ENCODE peak calls at places on chromosomes 5 and 9, in six cellular contexts. One of them, this sample, is unnamed. For H3K27me3, the result is how much of the 10 kb centered on the place peaks cover.

GRCh38 chr5:168697034-168697720 is 118.0 kb upstream of the PANK3 start:
- DNase-seq in RWPE2: no peak
- DNase-seq in psoas muscle: no peak
- DNase-seq in body of pancreas: no peak
- DNase-seq in foreskin keratinocyte: no peak
- DNase-seq in stomach: no peak
- DNase-seq in this sample: no peak

GRCh38 chr5:130627145-130627544 is 537.9 kb downstream of the HINT1 start:
- DNase-seq in RWPE2: no peak
- DNase-seq in body of pancreas: no peak
- DNase-seq in foreskin keratinocyte: no peak
- DNase-seq in psoas muscle: no peak
- DNase-seq in stomach: no peak
- DNase-seq in this sample: no peak

GRCh38 chr9:129323376-129323998 is 145.4 kb upstream of the IER5L start:
- DNase-seq in foreskin keratinocyte: no peak
- DNase-seq in body of pancreas: no peak
- DNase-seq in RWPE2: peak
- DNase-seq in stomach: no peak
- DNase-seq in psoas muscle: peak
- DNase-seq in this sample: no peak

GRCh38 chr5:73393606-73394489 is 54.7 kb downstream of the FOXD1 start:
- DNase-seq in psoas muscle: no peak
- DNase-seq in foreskin keratinocyte: no peak
- DNase-seq in stomach: no peak
- DNase-seq in body of pancreas: no peak
- DNase-seq in RWPE2: no peak
- DNase-seq in this sample: no peak

GRCh38 chr5:11468334-11469039 is 435.8 kb downstream of the CTNND2 start:
- DNase-seq in psoas muscle: no peak
- DNase-seq in foreskin keratinocyte: peak
- DNase-seq in RWPE2: no peak
- DNase-seq in body of pancreas: no peak
- DNase-seq in stomach: no peak
- DNase-seq in this sample: no peak

GRCh38 chr9:125844611-125845010 is 97.4 kb downstream of the PBX3 start:
- DNase-seq in foreskin keratinocyte: no peak
- DNase-seq in body of pancreas: no peak
- DNase-seq in RWPE2: no peak
- DNase-seq in stomach: no peak
- DNase-seq in psoas muscle: no peak
- DNase-seq in this sample: no peak

GRCh38 chr5:159451197-159452052 is 121.1 kb upstream of the IL12B start:
- DNase-seq in stomach: no peak
- DNase-seq in psoas muscle: no peak
- DNase-seq in RWPE2: no peak
- DNase-seq in foreskin keratinocyte: peak
- DNase-seq in body of pancreas: peak
- DNase-seq in this sample: no peak

GRCh38 chr9:110814159-110814558 is 145.6 kb downstream of the MUSK start:
- DNase-seq in RWPE2: peak
- DNase-seq in psoas muscle: no peak
- DNase-seq in stomach: no peak
- DNase-seq in foreskin keratinocyte: peak
- DNase-seq in body of pancreas: no peak
- DNase-seq in this sample: no peak

GRCh38 chr5:131230406-131230805 is 33.4 kb upstream of the CDC42SE2 start:
- DNase-seq in stomach: no peak
- DNase-seq in psoas muscle: no peak
- DNase-seq in RWPE2: no peak
- DNase-seq in body of pancreas: no peak
- DNase-seq in foreskin keratinocyte: no peak
- DNase-seq in this sample: no peak

GRCh38 chr5:179378441-179379271 is 33.4 kb upstream of the ADAMTS2 start:
- DNase-seq in RWPE2: no peak
- DNase-seq in stomach: no peak
- DNase-seq in body of pancreas: no peak
- DNase-seq in psoas muscle: no peak
- DNase-seq in foreskin keratinocyte: no peak
- DNase-seq in this sample: no peak

GRCh38 chr5:136006767-136007251 is 22.0 kb upstream of the TGFBI start:
- DNase-seq in RWPE2: peak
- DNase-seq in body of pancreas: no peak
- DNase-seq in foreskin keratinocyte: peak
- DNase-seq in psoas muscle: peak
- DNase-seq in stomach: no peak
- DNase-seq in this sample: no peak

GRCh38 chr9:72579190-72579589 is 57.8 kb downstream of the TMC1 start:
- DNase-seq in stomach: peak
- DNase-seq in body of pancreas: peak
- DNase-seq in foreskin keratinocyte: peak
- DNase-seq in RWPE2: peak
- DNase-seq in psoas muscle: peak
- DNase-seq in this sample: peak

GRCh38 chr9:5617749-5618148 is 11.2 kb upstream of the RIC1 start:
- DNase-seq in foreskin keratinocyte: no peak
- DNase-seq in stomach: no peak
- DNase-seq in body of pancreas: no peak
- DNase-seq in psoas muscle: no peak
- DNase-seq in RWPE2: no peak
- DNase-seq in this sample: no peak

GRCh38 chr9:98766548-98766947 is 29.8 kb downstream of the ANKS6 start:
- DNase-seq in foreskin keratinocyte: no peak
- DNase-seq in body of pancreas: no peak
- DNase-seq in stomach: no peak
- DNase-seq in RWPE2: no peak
- DNase-seq in psoas muscle: no peak
- DNase-seq in this sample: no peak

GRCh38 chr5:115813719-115814118 is 2.7 kb downstream of the CDO1 start:
- DNase-seq in RWPE2: no peak
- DNase-seq in foreskin keratinocyte: no peak
- DNase-seq in stomach: no peak
- DNase-seq in psoas muscle: no peak
- DNase-seq in body of pancreas: no peak
- DNase-seq in this sample: no peak

GRCh38 chr9:95425910-95426551 is 90.7 kb downstream of the PTCH1 start:
- DNase-seq in stomach: no peak
- DNase-seq in psoas muscle: no peak
- DNase-seq in body of pancreas: peak
- DNase-seq in foreskin keratinocyte: peak
- DNase-seq in RWPE2: no peak
- DNase-seq in this sample: no peak

GRCh38 chr5:27491047-27491446 is 452.7 kb upstream of the CDH9 start:
- DNase-seq in RWPE2: no peak
- DNase-seq in body of pancreas: no peak
- DNase-seq in stomach: no peak
- DNase-seq in foreskin keratinocyte: no peak
- DNase-seq in psoas muscle: no peak
- DNase-seq in this sample: no peak

GRCh38 chr9:135275163-135275925 is 187.9 kb downstream of the OLFM1 start:
- DNase-seq in RWPE2: no peak
- DNase-seq in foreskin keratinocyte: no peak
- DNase-seq in psoas muscle: no peak
- DNase-seq in body of pancreas: peak
- DNase-seq in stomach: peak
- DNase-seq in this sample: no peak
- H3K27me3 ChIP-seq in RWPE2: under half
- H3K27me3 ChIP-seq in foreskin keratinocyte: under half
- H3K27me3 ChIP-seq in psoas muscle: under half
- H3K27me3 ChIP-seq in body of pancreas: under half
- H3K27me3 ChIP-seq in stomach: under half
- H3K27me3 ChIP-seq in this sample: half or more

GRCh38 chr5:76086060-76086459 is 2.9 kb downstream of the SV2C start:
- DNase-seq in psoas muscle: no peak
- DNase-seq in stomach: no peak
- DNase-seq in RWPE2: no peak
- DNase-seq in foreskin keratinocyte: no peak
- DNase-seq in body of pancreas: no peak
- DNase-seq in this sample: no peak

GRCh38 chr5:76082790-76083554 is at the start of gene SV2C:
- DNase-seq in stomach: peak
- DNase-seq in psoas muscle: peak
- DNase-seq in body of pancreas: no peak
- DNase-seq in RWPE2: no peak
- DNase-seq in foreskin keratinocyte: no peak
- DNase-seq in this sample: no peak

GRCh38 chr5:76084496-76085285 is 1.5 kb downstream of the SV2C start:
- DNase-seq in RWPE2: no peak
- DNase-seq in stomach: no peak
- DNase-seq in psoas muscle: no peak
- DNase-seq in body of pancreas: no peak
- DNase-seq in foreskin keratinocyte: no peak
- DNase-seq in this sample: no peak

GRCh38 chr5:76083555-76084495 is 642 bp downstream of the SV2C start:
- DNase-seq in body of pancreas: no peak
- DNase-seq in stomach: no peak
- DNase-seq in psoas muscle: no peak
- DNase-seq in RWPE2: no peak
- DNase-seq in foreskin keratinocyte: no peak
- DNase-seq in this sample: no peak

DNA sequence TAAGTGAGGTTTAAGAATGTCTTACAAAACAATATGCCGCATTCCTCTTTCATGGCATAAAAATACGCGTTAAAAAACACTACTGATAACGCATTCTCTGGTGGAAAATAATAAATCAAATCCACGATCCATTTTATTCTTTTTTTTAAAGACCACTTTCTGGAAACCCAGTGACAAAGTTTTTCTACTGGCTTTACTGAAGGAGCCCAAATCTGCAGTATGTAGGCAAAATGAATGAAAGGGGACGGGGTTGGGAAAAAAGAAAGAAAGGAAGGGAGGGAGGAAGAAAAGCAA is 2.0 kb downstream of the SV2C start:
- DNase-seq in RWPE2: no peak
- DNase-seq in foreskin keratinocyte: no peak
- DNase-seq in body of pancreas: no peak
- DNase-seq in psoas muscle: no peak
- DNase-seq in stomach: no peak
- DNase-seq in this sample: no peak
- H3K27me3 ChIP-seq in RWPE2: half or more
- H3K27me3 ChIP-seq in foreskin keratinocyte: half or more
- H3K27me3 ChIP-seq in body of pancreas: under half
- H3K27me3 ChIP-seq in psoas muscle: under half
- H3K27me3 ChIP-seq in stomach: under half
- H3K27me3 ChIP-seq in this sample: half or more

DNA sequence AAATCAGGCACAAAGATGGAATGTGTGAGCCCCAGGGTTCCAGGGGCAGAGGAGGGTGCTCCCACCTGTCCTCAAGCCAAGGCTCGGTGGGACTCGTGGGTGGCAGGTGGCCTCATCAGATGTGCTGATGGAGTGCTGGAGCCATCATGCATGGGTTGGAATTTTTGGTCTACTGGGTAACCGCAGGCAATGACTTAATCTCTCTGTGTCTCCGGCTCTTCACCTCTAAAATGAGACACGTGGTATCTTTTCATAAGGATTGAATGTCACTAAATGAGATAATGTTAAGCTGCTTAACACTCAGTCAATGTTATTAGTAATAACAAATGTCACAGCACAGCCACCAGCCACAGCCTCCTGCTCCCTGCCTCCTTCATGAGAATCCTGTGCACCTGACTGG is 245.5 kb downstream of the HSPA4 start:
- DNase-seq in foreskin keratinocyte: no peak
- DNase-seq in psoas muscle: no peak
- DNase-seq in stomach: no peak
- DNase-seq in body of pancreas: no peak
- DNase-seq in RWPE2: no peak
- DNase-seq in this sample: no peak
- H3K27me3 ChIP-seq in foreskin keratinocyte: under half
- H3K27me3 ChIP-seq in psoas muscle: under half
- H3K27me3 ChIP-seq in stomach: under half
- H3K27me3 ChIP-seq in body of pancreas: under half
- H3K27me3 ChIP-seq in RWPE2: under half
- H3K27me3 ChIP-seq in this sample: under half

DNA sequence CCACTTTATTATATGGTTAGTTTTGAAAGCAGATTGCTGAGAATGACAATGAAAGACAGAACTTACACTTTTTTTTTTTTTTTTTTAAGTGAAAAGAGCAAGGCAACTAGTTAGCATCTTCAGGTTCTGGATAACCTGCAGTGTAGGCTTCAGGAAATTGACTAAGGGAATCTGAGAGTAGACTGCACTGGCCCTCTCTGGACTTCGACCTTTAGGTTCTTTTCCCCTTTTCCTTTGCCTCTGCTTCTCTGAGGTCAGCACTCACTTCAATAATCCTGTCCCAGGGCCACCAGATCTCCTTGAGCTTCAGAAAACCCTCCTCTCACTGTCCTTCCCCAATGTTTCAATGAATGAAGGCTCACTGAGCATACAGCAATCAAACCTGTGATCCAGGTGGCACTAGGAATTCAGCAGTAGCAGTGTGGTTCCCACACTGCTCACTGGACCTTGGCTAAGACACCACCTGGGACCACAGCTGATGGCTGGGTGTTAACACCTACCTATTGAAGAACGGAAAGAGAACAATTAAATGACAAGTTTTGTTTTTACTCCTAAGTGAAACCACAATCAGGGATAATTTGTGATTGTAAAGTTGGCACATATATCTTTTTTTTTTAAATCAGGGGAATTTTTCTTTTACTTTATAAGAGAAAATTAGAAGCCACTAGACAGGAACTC is 85.8 kb upstream of the IL6ST start:
- DNase-seq in foreskin keratinocyte: no peak
- DNase-seq in body of pancreas: no peak
- DNase-seq in psoas muscle: no peak
- DNase-seq in RWPE2: no peak
- DNase-seq in stomach: no peak
- DNase-seq in this sample: no peak
- H3K27me3 ChIP-seq in foreskin keratinocyte: under half
- H3K27me3 ChIP-seq in body of pancreas: under half
- H3K27me3 ChIP-seq in psoas muscle: under half
- H3K27me3 ChIP-seq in RWPE2: under half
- H3K27me3 ChIP-seq in stomach: under half
- H3K27me3 ChIP-seq in this sample: under half

DNA sequence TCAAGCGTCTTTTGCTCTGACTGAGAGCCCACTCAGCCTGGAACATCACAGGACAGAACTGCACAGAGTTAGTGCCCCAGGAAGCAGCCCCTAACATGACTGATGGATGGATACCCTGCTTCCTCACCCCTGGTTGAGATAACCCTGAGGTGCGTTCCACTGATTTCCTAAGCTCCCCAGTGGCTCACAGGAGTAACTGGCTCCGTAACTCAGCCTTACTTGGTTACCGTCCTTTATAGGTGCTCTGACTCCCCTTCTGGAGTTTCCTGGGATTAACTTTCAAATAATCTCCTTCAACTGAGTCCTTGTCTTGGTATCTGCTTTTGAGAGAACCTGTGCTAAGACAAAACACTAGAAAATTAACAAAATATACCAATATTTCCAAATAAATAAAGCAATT is 449.5 kb downstream of the AGTPBP1 start:
- DNase-seq in foreskin keratinocyte: no peak
- DNase-seq in body of pancreas: no peak
- DNase-seq in psoas muscle: no peak
- DNase-seq in RWPE2: no peak
- DNase-seq in stomach: no peak
- DNase-seq in this sample: no peak
- H3K27me3 ChIP-seq in foreskin keratinocyte: under half
- H3K27me3 ChIP-seq in body of pancreas: under half
- H3K27me3 ChIP-seq in psoas muscle: under half
- H3K27me3 ChIP-seq in RWPE2: under half
- H3K27me3 ChIP-seq in stomach: under half
- H3K27me3 ChIP-seq in this sample: under half